ENCODE peak calls at places on chromosomes 2 and 18, in seven cellular contexts. Q, M, O, N, B, U and S are unnamed samples.

GRCh38 chr2:7363906-7364305 is 446.7 kb downstream of the RNF144A start:
- DNase-seq in Q (no peak), M (no peak), O (no peak), N (no peak), B (no peak), U (peak), S (no peak)

GRCh38 chr2:37585295-37585908 is 86.0 kb downstream of the CDC42EP3 start:
- DNase-seq in Q (no peak), M (peak), O (no peak), N (no peak), B (peak), U (peak), S (peak)

GRCh38 chr2:10285191-10285577 is 17.5 kb upstream of the HPCAL1 start:
- DNase-seq in Q (no peak), M (no peak), O (no peak), N (no peak), B (no peak), U (no peak), S (no peak)

GRCh38 chr2:232053777-232054176 is 92.3 kb downstream of the DIS3L2 start:
- DNase-seq in Q (no peak), M (no peak), O (no peak), N (no peak), B (no peak), U (no peak), S (no peak)

GRCh38 chr2:230864605-230865323 is at the start of gene ITM2C:
- DNase-seq in Q (peak), M (peak), O (peak), N (peak), B (peak), U (peak), S (peak)

GRCh38 chr2:154140249-154141025 is 268.7 kb downstream of the GALNT13 start:
- DNase-seq in Q (no peak), M (no peak), O (no peak), N (no peak), B (peak), U (no peak), S (no peak)

GRCh38 chr2:167653131-167653530 is 594.3 kb downstream of the STK39 start:
- DNase-seq in Q (no peak), M (no peak), O (no peak), N (no peak), B (no peak), U (no peak), S (no peak)

GRCh38 chr2:215619022-215619958 is 183.4 kb upstream of the FN1 start:
- DNase-seq in Q (peak), M (no peak), O (no peak), N (peak), B (peak), U (no peak), S (no peak)

GRCh38 chr2:165634282-165634681 is 159.8 kb downstream of the GALNT3 start:
- DNase-seq in Q (no peak), M (no peak), O (no peak), N (no peak), B (peak), U (no peak), S (no peak)

GRCh38 chr2:47772343-47772742 is 10.6 kb upstream of the MSH6 start:
- DNase-seq in Q (no peak), M (no peak), O (no peak), N (no peak), B (no peak), U (no peak), S (no peak)

GRCh38 chr18:58965930-58966662 is 101.4 kb downstream of the ZNF532 start:
- DNase-seq in Q (no peak), M (no peak), O (no peak), N (no peak), B (peak), U (no peak), S (no peak)

GRCh38 chr18:60987963-60988362 is 345.3 kb upstream of the CDH20 start:
- DNase-seq in Q (peak), M (no peak), O (no peak), N (no peak), B (no peak), U (no peak), S (no peak)

GRCh38 chr2:67498931-67499330 is 101.8 kb downstream of the ETAA1 start:
- DNase-seq in Q (no peak), M (no peak), O (no peak), N (no peak), B (no peak), U (no peak), S (no peak)

GRCh38 chr2:233466991-233467603 is 99.5 kb downstream of the USP40 start:
- DNase-seq in Q (no peak), M (peak), O (no peak), N (no peak), B (no peak), U (no peak), S (no peak)

GRCh38 chr2:144515694-144516416 is 4.1 kb downstream of the ZEB2 start:
- DNase-seq in Q (no peak), M (peak), O (no peak), N (no peak), B (peak), U (no peak), S (no peak)

GRCh38 chr18:55927831-55928230 is 339.8 kb upstream of the TCF4 start:
- DNase-seq in Q (no peak), M (no peak), O (no peak), N (no peak), B (peak), U (no peak), S (no peak)

GRCh38 chr2:75565523-75566449 is 5.0 kb upstream of the EVA1A start:
- DNase-seq in Q (no peak), M (no peak), O (no peak), N (no peak), B (no peak), U (no peak), S (no peak)

GRCh38 chr2:100752628-100753333 is 67.2 kb upstream of the NPAS2 start:
- DNase-seq in Q (peak), M (no peak), O (no peak), N (no peak), B (peak), U (no peak), S (no peak)

GRCh38 chr2:130264046-130264445 is 65.8 kb upstream of the TUBA3E start:
- DNase-seq in Q (no peak), M (no peak), O (no peak), N (no peak), B (no peak), U (no peak), S (no peak)

GRCh38 chr2:112182581-112183034 is 44.4 kb downstream of the FBLN7 start:
- DNase-seq in Q (no peak), M (no peak), O (peak), N (peak), B (no peak), U (no peak), S (no peak)

GRCh38 chr2:239220363-239220762 is 180.5 kb downstream of the HDAC4 start:
- DNase-seq in Q (no peak), M (no peak), O (no peak), N (no peak), B (no peak), U (no peak), S (no peak)

GRCh38 chr2:208304695-208305094 is 38.6 kb downstream of the PIKFYVE start:
- DNase-seq in Q (no peak), M (no peak), O (no peak), N (no peak), B (no peak), U (no peak), S (no peak)

GRCh38 chr2:1862881-1863280 is 118.6 kb upstream of the PXDN start:
- DNase-seq in Q (no peak), M (no peak), O (no peak), N (no peak), B (no peak), U (no peak), S (no peak)

GRCh38 chr2:234550056-234550455 is 53.2 kb upstream of the ARL4C start:
- DNase-seq in Q (no peak), M (no peak), O (no peak), N (no peak), B (no peak), U (no peak), S (no peak)

GRCh38 chr2:142875010-142875409 is 2.5 kb upstream of the KYNU start:
- DNase-seq in Q (no peak), M (no peak), O (no peak), N (no peak), B (no peak), U (no peak), S (no peak)

GRCh38 chr2:3418766-3419165 is 39.3 kb downstream of the TRAPPC12 start:
- DNase-seq in Q (no peak), M (no peak), O (no peak), N (no peak), B (no peak), U (no peak), S (no peak)

GRCh38 chr18:30623401-30624065 is 419.0 kb downstream of the DSC3 start:
- DNase-seq in Q (no peak), M (no peak), O (no peak), N (no peak), B (no peak), U (no peak), S (no peak)

GRCh38 chr18:8747440-8747937 is 42.1 kb downstream of the MTCL1 start:
- DNase-seq in Q (no peak), M (no peak), O (no peak), N (no peak), B (peak), U (no peak), S (no peak)

GRCh38 chr18:50695431-50696176 is 124.2 kb downstream of the MRO start:
- DNase-seq in Q (no peak), M (no peak), O (no peak), N (no peak), B (no peak), U (no peak), S (no peak)

GRCh38 chr18:41378628-41379027 is 576.4 kb upstream of the PIK3C3 start:
- DNase-seq in Q (no peak), M (no peak), O (no peak), N (peak), B (peak), U (no peak), S (no peak)

GRCh38 chr18:24763765-24764548 is 303.5 kb downstream of the HRH4 start:
- DNase-seq in Q (no peak), M (no peak), O (no peak), N (no peak), B (peak), U (peak), S (no peak)